ENCODE peak calls at places on chromosome 2, in nine cellular contexts. One of them, this sample, is unnamed. For H3K4me1, the result is how much of the 10 kb centered on the place peaks cover.

GRCh38 chr2:237932731-237933131 is 34.1 kb upstream of the UBE2F start:
- DNase-seq in adrenal gland: no peak
- DNase-seq in H1: no peak
- DNase-seq in Peyer's patch: no peak
- DNase-seq in A549: no peak
- DNase-seq in breast epithelium: no peak
- DNase-seq in testis: no peak
- DNase-seq in stomach: no peak
- DNase-seq in IMR-90: peak
- DNase-seq in this sample: no peak

GRCh38 chr2:30448308-30448707 is 1.3 kb downstream of the LCLAT1 start:
- DNase-seq in breast epithelium: no peak
- DNase-seq in Peyer's patch: no peak
- DNase-seq in IMR-90: no peak
- DNase-seq in adrenal gland: no peak
- DNase-seq in A549: no peak
- DNase-seq in testis: no peak
- DNase-seq in H1: no peak
- DNase-seq in stomach: no peak
- DNase-seq in this sample: no peak

GRCh38 chr2:178327516-178327915 is 123.5 kb downstream of the PRKRA start:
- DNase-seq in adrenal gland: no peak
- DNase-seq in breast epithelium: no peak
- DNase-seq in H1: no peak
- DNase-seq in IMR-90: peak
- DNase-seq in testis: no peak
- DNase-seq in stomach: no peak
- DNase-seq in A549: no peak
- DNase-seq in Peyer's patch: no peak
- DNase-seq in this sample: no peak

GRCh38 chr2:119106301-119106897 is 52.2 kb downstream of the C1QL2 start:
- DNase-seq in IMR-90: peak
- DNase-seq in stomach: peak
- DNase-seq in A549: peak
- DNase-seq in testis: peak
- DNase-seq in breast epithelium: no peak
- DNase-seq in H1: peak
- DNase-seq in Peyer's patch: no peak
- DNase-seq in adrenal gland: no peak
- DNase-seq in this sample: peak

GRCh38 chr2:97662386-97662894 is 1.4 kb downstream of the ACTR1B start:
- DNase-seq in H1: no peak
- DNase-seq in IMR-90: no peak
- DNase-seq in testis: no peak
- DNase-seq in stomach: no peak
- DNase-seq in Peyer's patch: no peak
- DNase-seq in adrenal gland: no peak
- DNase-seq in breast epithelium: no peak
- DNase-seq in A549: no peak
- DNase-seq in this sample: no peak

GRCh38 chr2:38352336-38352735 is 24.7 kb downstream of the ATL2 start:
- DNase-seq in IMR-90: no peak
- DNase-seq in Peyer's patch: no peak
- DNase-seq in adrenal gland: no peak
- DNase-seq in H1: no peak
- DNase-seq in breast epithelium: no peak
- DNase-seq in testis: no peak
- DNase-seq in stomach: no peak
- DNase-seq in A549: no peak
- DNase-seq in this sample: no peak

GRCh38 chr2:176068037-176068832 is 15.5 kb downstream of the EVX2 start:
- DNase-seq in IMR-90: no peak
- DNase-seq in stomach: no peak
- DNase-seq in breast epithelium: no peak
- DNase-seq in H1: peak
- DNase-seq in adrenal gland: no peak
- DNase-seq in testis: no peak
- DNase-seq in A549: no peak
- DNase-seq in Peyer's patch: no peak
- DNase-seq in this sample: no peak

GRCh38 chr2:67790622-67791021 is 272.2 kb downstream of the C1D start:
- DNase-seq in H1: no peak
- DNase-seq in IMR-90: peak
- DNase-seq in breast epithelium: no peak
- DNase-seq in stomach: no peak
- DNase-seq in Peyer's patch: no peak
- DNase-seq in A549: no peak
- DNase-seq in adrenal gland: no peak
- DNase-seq in testis: no peak
- DNase-seq in this sample: no peak

GRCh38 chr2:26564121-26564520 is 77.0 kb downstream of the CIB4 start:
- DNase-seq in H1: no peak
- DNase-seq in IMR-90: no peak
- DNase-seq in A549: no peak
- DNase-seq in testis: no peak
- DNase-seq in breast epithelium: no peak
- DNase-seq in stomach: no peak
- DNase-seq in adrenal gland: no peak
- DNase-seq in Peyer's patch: peak
- DNase-seq in this sample: no peak

GRCh38 chr2:104969564-104969963 is 68.3 kb upstream of the MRPS9 start:
- DNase-seq in A549: peak
- DNase-seq in H1: no peak
- DNase-seq in stomach: no peak
- DNase-seq in IMR-90: no peak
- DNase-seq in breast epithelium: no peak
- DNase-seq in adrenal gland: no peak
- DNase-seq in Peyer's patch: no peak
- DNase-seq in testis: no peak
- DNase-seq in this sample: no peak

GRCh38 chr2:172084484-172084733 is 898 bp upstream of the DLX1 start:
- DNase-seq in H1: no peak
- DNase-seq in adrenal gland: no peak
- DNase-seq in stomach: no peak
- DNase-seq in testis: no peak
- DNase-seq in IMR-90: no peak
- DNase-seq in breast epithelium: no peak
- DNase-seq in A549: no peak
- DNase-seq in Peyer's patch: no peak
- DNase-seq in this sample: no peak

GRCh38 chr2:172084734-172085459 is 410 bp upstream of the DLX1 start:
- DNase-seq in testis: peak
- DNase-seq in Peyer's patch: peak
- DNase-seq in A549: peak
- DNase-seq in adrenal gland: peak
- DNase-seq in breast epithelium: no peak
- DNase-seq in IMR-90: peak
- DNase-seq in stomach: peak
- DNase-seq in H1: peak
- DNase-seq in this sample: peak

GRCh38 chr2:172087191-172087779 is 2.0 kb downstream of the DLX1 start:
- DNase-seq in A549: no peak
- DNase-seq in adrenal gland: no peak
- DNase-seq in breast epithelium: no peak
- DNase-seq in Peyer's patch: no peak
- DNase-seq in IMR-90: no peak
- DNase-seq in stomach: no peak
- DNase-seq in testis: no peak
- DNase-seq in H1: no peak
- DNase-seq in this sample: no peak

GRCh38 chr2:172086349-172087190 is 1.3 kb downstream of the DLX1 start:
- DNase-seq in adrenal gland: no peak
- DNase-seq in breast epithelium: no peak
- DNase-seq in H1: peak
- DNase-seq in testis: no peak
- DNase-seq in A549: no peak
- DNase-seq in Peyer's patch: peak
- DNase-seq in IMR-90: no peak
- DNase-seq in stomach: no peak
- DNase-seq in this sample: peak

GRCh38 chr2:172085460-172086159 is at the start of gene DLX1:
- DNase-seq in adrenal gland: no peak
- DNase-seq in testis: no peak
- DNase-seq in Peyer's patch: no peak
- DNase-seq in breast epithelium: no peak
- DNase-seq in A549: no peak
- DNase-seq in IMR-90: no peak
- DNase-seq in stomach: no peak
- DNase-seq in H1: peak
- DNase-seq in this sample: no peak
- TF ChIP-seq POLR2A in adrenal gland: no peak
- TF ChIP-seq POLR2A in testis: no peak
- TF ChIP-seq POLR2A in Peyer's patch: no peak
- TF ChIP-seq POLR2A in breast epithelium: no peak
- TF ChIP-seq POLR2A in A549: peak
- TF ChIP-seq POLR2A in IMR-90: no peak
- TF ChIP-seq POLR2A in stomach: no peak
- TF ChIP-seq POLR2A in H1: no peak
- TF ChIP-seq POLR2A in this sample: no peak

DNA sequence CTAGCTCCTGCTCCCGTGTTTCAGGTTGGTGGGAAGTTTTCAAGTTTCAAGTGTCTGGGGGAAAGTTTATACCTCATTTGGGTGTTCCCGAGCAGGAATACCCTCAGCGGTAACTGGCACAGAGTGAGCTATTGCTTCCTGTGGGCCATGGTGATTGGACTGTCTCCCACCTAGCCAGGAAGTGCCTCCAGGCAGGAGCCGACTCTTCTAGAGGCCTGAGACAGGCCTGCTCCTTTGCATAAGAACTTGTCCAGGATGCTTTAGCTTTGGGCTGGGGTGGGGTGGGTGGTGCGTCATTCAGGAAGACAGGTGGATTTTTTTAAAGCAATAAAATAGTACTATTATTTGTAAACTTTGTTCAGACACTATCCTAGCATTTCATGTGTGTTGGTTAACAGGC is 23.5 kb upstream of the DNMT3A start:
- DNase-seq in adrenal gland: no peak
- DNase-seq in breast epithelium: no peak
- DNase-seq in A549: no peak
- DNase-seq in Peyer's patch: no peak
- DNase-seq in IMR-90: no peak
- DNase-seq in H1: no peak
- DNase-seq in testis: no peak
- DNase-seq in stomach: no peak
- DNase-seq in this sample: no peak
- H3K4me1 ChIP-seq in adrenal gland: under half
- H3K4me1 ChIP-seq in breast epithelium: under half
- H3K4me1 ChIP-seq in A549: under half
- H3K4me1 ChIP-seq in Peyer's patch: under half
- H3K4me1 ChIP-seq in IMR-90: under half
- H3K4me1 ChIP-seq in H1: under half
- H3K4me1 ChIP-seq in testis: under half
- H3K4me1 ChIP-seq in stomach: under half
- H3K4me1 ChIP-seq in this sample: under half

GRCh38 chr2:47767497-47767844 is 15.5 kb upstream of the MSH6 start:
- DNase-seq in breast epithelium: no peak
- DNase-seq in testis: no peak
- DNase-seq in IMR-90: no peak
- DNase-seq in adrenal gland: no peak
- DNase-seq in stomach: no peak
- DNase-seq in Peyer's patch: no peak
- DNase-seq in H1: no peak
- DNase-seq in A549: no peak
- DNase-seq in this sample: no peak

GRCh38 chr2:47767880-47768609 is 14.9 kb upstream of the MSH6 start:
- DNase-seq in H1: peak
- DNase-seq in Peyer's patch: peak
- DNase-seq in stomach: peak
- DNase-seq in A549: peak
- DNase-seq in adrenal gland: peak
- DNase-seq in IMR-90: peak
- DNase-seq in breast epithelium: peak
- DNase-seq in testis: peak
- DNase-seq in this sample: peak

GRCh38 chr2:47772343-47772742 is 10.6 kb upstream of the MSH6 start:
- DNase-seq in A549: no peak
- DNase-seq in Peyer's patch: no peak
- DNase-seq in stomach: no peak
- DNase-seq in H1: no peak
- DNase-seq in IMR-90: no peak
- DNase-seq in testis: no peak
- DNase-seq in adrenal gland: no peak
- DNase-seq in breast epithelium: no peak
- DNase-seq in this sample: no peak

GRCh38 chr2:47771211-47771610 is 11.7 kb upstream of the MSH6 start:
- DNase-seq in Peyer's patch: no peak
- DNase-seq in adrenal gland: no peak
- DNase-seq in H1: no peak
- DNase-seq in breast epithelium: no peak
- DNase-seq in IMR-90: peak
- DNase-seq in stomach: no peak
- DNase-seq in A549: peak
- DNase-seq in testis: peak
- DNase-seq in this sample: no peak

DNA sequence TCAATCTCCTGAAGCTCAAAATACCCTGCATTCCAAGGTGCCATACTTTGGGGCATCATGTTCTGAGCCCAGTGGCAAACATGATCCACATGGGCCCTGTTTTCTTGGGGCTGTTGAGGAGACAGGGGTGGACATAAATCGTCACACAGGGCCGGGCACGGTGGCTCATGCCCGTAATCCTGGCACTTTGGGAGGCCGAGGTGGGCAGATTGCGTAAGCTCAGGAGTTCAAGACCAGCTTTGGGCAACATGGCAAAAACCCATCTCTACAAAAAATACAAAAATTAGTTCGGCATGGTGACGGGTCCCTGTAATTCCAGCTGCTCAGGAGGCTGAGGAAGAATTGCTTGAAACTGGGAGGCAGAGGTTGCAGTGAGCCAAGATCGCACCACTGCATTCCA is 13.6 kb upstream of the MSH6 start:
- DNase-seq in Peyer's patch: no peak
- DNase-seq in adrenal gland: no peak
- DNase-seq in IMR-90: no peak
- DNase-seq in A549: no peak
- DNase-seq in breast epithelium: no peak
- DNase-seq in stomach: no peak
- DNase-seq in H1: no peak
- DNase-seq in testis: no peak
- DNase-seq in this sample: no peak
- TF ChIP-seq POLR2A in Peyer's patch: no peak
- TF ChIP-seq POLR2A in adrenal gland: no peak
- TF ChIP-seq POLR2A in IMR-90: no peak
- TF ChIP-seq POLR2A in A549: no peak
- TF ChIP-seq POLR2A in breast epithelium: no peak
- TF ChIP-seq POLR2A in stomach: no peak
- TF ChIP-seq POLR2A in H1: no peak
- TF ChIP-seq POLR2A in testis: no peak
- TF ChIP-seq POLR2A in this sample: no peak

GRCh38 chr2:205771666-205772065 is 89.4 kb downstream of the NRP2 start:
- DNase-seq in H1: no peak
- DNase-seq in breast epithelium: no peak
- DNase-seq in adrenal gland: no peak
- DNase-seq in testis: no peak
- DNase-seq in Peyer's patch: no peak
- DNase-seq in A549: no peak
- DNase-seq in stomach: no peak
- DNase-seq in IMR-90: no peak
- DNase-seq in this sample: no peak
- H3K4me1 ChIP-seq in H1: under half
- H3K4me1 ChIP-seq in breast epithelium: under half
- H3K4me1 ChIP-seq in adrenal gland: under half
- H3K4me1 ChIP-seq in testis: under half
- H3K4me1 ChIP-seq in Peyer's patch: under half
- H3K4me1 ChIP-seq in A549: half or more
- H3K4me1 ChIP-seq in stomach: half or more
- H3K4me1 ChIP-seq in IMR-90: under half
- H3K4me1 ChIP-seq in this sample: under half

This sample was measured in transverse colon.